ENCODE peak calls at places on chromosomes 13 and 19, in seven cellular contexts. X, F, E, Y, I, G and M are unnamed samples.

GRCh38 chr13:92436927-92437326 is 789.7 kb upstream of the GPC6 start:
- DNase-seq in X (peak; percentile 3), F (no peak), E (no peak), Y (no peak), I (no peak), G (no peak), M (no peak)

GRCh38 chr13:84528408-84529055 is 646.3 kb upstream of the SLITRK1 start:
- DNase-seq in X (no peak), F (no peak), E (no peak), Y (no peak), I (no peak), G (no peak), M (no peak)

GRCh38 chr19:19613456-19613855 is 5.0 kb downstream of the PBX4 start:
- DNase-seq in X (no peak), F (peak; percentile 38), E (peak; percentile 90), Y (no peak), I (peak; percentile 91), G (no peak), M (no peak)

GRCh38 chr19:6754136-6754535 is 13.1 kb downstream of the SH2D3A start:
- DNase-seq in X (no peak), F (no peak), E (no peak), Y (no peak), I (no peak), G (no peak), M (no peak)

GRCh38 chr19:33950141-33950805 is 153.6 kb downstream of the KCTD15 start:
- DNase-seq in X (no peak), F (peak; percentile 9), E (no peak), Y (no peak), I (no peak), G (no peak), M (no peak)

GRCh38 chr13:61383101-61383500 is 32.5 kb downstream of the PCDH20 start:
- DNase-seq in X (no peak), F (no peak), E (no peak), Y (no peak), I (no peak), G (no peak), M (no peak)

GRCh38 chr19:39498262-39499081 is at the start of gene DLL3:
- DNase-seq in X (peak; percentile 41), F (peak; percentile 27), E (no peak), Y (no peak), I (peak; percentile 50), G (no peak), M (peak; percentile 44)

GRCh38 chr13:94674609-94675348 is 37.6 kb downstream of the SOX21 start:
- DNase-seq in X (peak; percentile 79), F (peak; percentile 61), E (no peak), Y (no peak), I (peak; percentile 72), G (peak; percentile 8), M (peak; percentile 78)

GRCh38 chr13:75372923-75373841 is 108.8 kb downstream of the TBC1D4 start:
- DNase-seq in X (no peak), F (peak; percentile 24), E (no peak), Y (no peak), I (no peak), G (no peak), M (no peak)

GRCh38 chr13:45341799-45342584 is 1.0 kb upstream of the TPT1 start:
- DNase-seq in X (no peak), F (peak; percentile 72), E (peak; percentile 50), Y (no peak), I (peak; percentile 28), G (no peak), M (no peak)

GRCh38 chr19:40229484-40229883 is 3.0 kb upstream of the CCNP start:
- DNase-seq in X (peak; percentile 33), F (peak; percentile 5), E (no peak), Y (no peak), I (peak; percentile 41), G (no peak), M (no peak)

GRCh38 chr13:31209819-31210209 is 10.0 kb downstream of the B3GLCT start:
- DNase-seq in X (no peak), F (no peak), E (no peak), Y (no peak), I (no peak), G (no peak), M (no peak)

GRCh38 chr13:31204592-31204991 is 4.8 kb downstream of the B3GLCT start:
- DNase-seq in X (peak; percentile 28), F (peak; percentile 59), E (peak; percentile 51), Y (no peak), I (peak; percentile 68), G (no peak), M (peak; percentile 35)

GRCh38 chr13:31209172-31209818 is 9.5 kb downstream of the B3GLCT start:
- DNase-seq in X (peak; percentile 77), F (no peak), E (no peak), Y (peak; percentile 74), I (no peak), G (no peak), M (peak; percentile 43)

GRCh38 chr13:31207630-31208549 is 8.1 kb downstream of the B3GLCT start:
- DNase-seq in X (no peak), F (peak; percentile 58), E (no peak), Y (no peak), I (no peak), G (no peak), M (peak; percentile 28)

DNA sequence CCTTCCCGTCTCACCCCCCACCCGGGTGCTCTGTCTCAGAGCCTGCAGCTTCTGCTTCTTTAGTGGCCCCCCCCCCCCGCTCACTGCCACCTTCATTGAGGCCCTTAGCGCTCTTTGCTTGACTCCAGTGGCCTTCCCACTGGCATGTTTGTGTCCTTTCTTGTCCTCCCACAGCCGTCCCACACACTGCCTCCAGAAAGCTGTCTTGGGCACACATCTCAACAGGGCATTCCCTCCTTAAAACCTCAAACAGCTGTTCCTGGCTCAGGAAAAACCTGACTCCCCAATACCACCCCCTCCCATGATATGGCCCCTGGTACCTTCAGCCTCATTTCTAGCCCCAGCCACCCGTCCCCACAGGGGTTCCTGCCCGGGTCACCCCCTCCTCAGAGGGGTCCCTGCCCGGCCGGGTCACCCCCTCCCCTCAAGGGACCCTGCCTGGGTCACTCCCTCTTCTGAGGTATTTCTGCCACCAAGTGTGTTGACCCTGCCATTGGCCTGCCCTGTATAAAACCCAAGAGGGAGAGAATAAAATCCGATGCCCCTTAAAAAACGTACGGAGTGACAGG is 8.9 kb downstream of the B3GLCT start:
- DNase-seq in X (no peak), F (no peak), E (no peak), Y (no peak), I (no peak), G (no peak), M (no peak)
- H3K27me3 ChIP-seq in X (no peaks in the 10 kb centered on the region), F (no peaks in the 10 kb centered on the region), E (no peaks in the 10 kb centered on the region), Y (no peaks in the 10 kb centered on the region), I (no peaks in the 10 kb centered on the region), G (no peaks in the 10 kb centered on the region), M (no peaks in the 10 kb centered on the region)

GRCh38 chr19:12884627-12884925 is 2.4 kb downstream of the KLF1 start:
- DNase-seq in X (no peak), F (no peak), E (peak; percentile 28), Y (no peak), I (no peak), G (no peak), M (no peak)
- H3K27me3 ChIP-seq in X (peaks cover 2% of the 10 kb centered on the region), F (peaks cover 13% of the 10 kb centered on the region), E (no peaks in the 10 kb centered on the region), Y (peaks cover 22% of the 10 kb centered on the region), I (peaks cover 9% of the 10 kb centered on the region), G (no peaks in the 10 kb centered on the region), M (peaks cover 34% of the 10 kb centered on the region)

GRCh38 chr19:5335101-5335500 is 5.5 kb downstream of the PTPRS start:
- DNase-seq in X (no peak), F (no peak), E (no peak), Y (no peak), I (no peak), G (no peak), M (no peak)

GRCh38 chr19:5337126-5337525 is 3.5 kb downstream of the PTPRS start:
- DNase-seq in X (no peak), F (no peak), E (no peak), Y (no peak), I (no peak), G (no peak), M (no peak)

GRCh38 chr19:5334366-5334739 is 6.3 kb downstream of the PTPRS start:
- DNase-seq in X (no peak), F (no peak), E (no peak), Y (no peak), I (no peak), G (no peak), M (no peak)

GRCh38 chr19:5336195-5336965 is 4.2 kb downstream of the PTPRS start:
- DNase-seq in X (no peak), F (no peak), E (no peak), Y (no peak), I (no peak), G (no peak), M (no peak)

GRCh38 chr19:5335593-5335992 is 5.0 kb downstream of the PTPRS start:
- DNase-seq in X (no peak), F (no peak), E (no peak), Y (no peak), I (no peak), G (no peak), M (no peak)
- H3K27me3 ChIP-seq in X (no peaks in the 10 kb centered on the region), F (peaks cover 34% of the 10 kb centered on the region), E (no peaks in the 10 kb centered on the region), Y (peaks cover 33% of the 10 kb centered on the region), I (no peaks in the 10 kb centered on the region), G (peaks cover 40% of the 10 kb centered on the region), M (peaks cover 35% of the 10 kb centered on the region)

DNA sequence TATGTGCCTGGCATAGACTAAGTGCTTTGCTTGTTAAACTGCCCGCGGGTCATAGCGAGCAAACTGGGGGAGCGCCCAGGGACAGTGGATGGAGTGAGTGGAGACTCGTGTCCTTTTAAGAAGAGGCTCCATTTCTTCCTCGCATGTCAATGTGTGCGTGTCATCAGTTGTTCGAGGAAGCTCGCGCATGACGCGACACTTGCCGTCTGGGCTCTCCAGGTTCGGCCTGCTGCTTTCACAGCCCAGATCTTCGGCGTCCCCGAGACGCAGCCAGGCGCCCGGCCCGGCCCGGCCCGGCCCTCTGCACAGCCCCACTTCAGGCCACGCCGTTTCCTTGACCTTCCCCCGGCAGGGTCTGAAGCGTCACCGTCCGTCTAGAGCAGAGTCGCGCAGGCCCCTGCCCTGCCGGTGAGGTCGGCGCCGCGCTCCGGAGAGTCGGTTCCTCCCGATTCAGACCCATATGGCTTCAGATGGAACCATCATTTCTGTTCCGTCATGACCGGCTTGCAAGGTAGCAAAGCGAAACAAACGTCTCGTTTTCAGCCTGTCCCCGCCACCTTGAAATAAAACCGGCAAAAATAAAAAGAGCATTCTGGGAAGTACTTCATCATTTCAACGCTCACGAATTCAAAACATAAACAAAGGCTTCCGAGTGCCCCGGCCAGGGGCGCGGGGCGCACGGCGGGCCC is 604 bp upstream of the ARHGEF7 start:
- DNase-seq in X (peak; percentile 56), F (peak; percentile 87), E (no peak), Y (peak; percentile 79), I (no peak), G (no peak), M (peak; percentile 64)
- H3K27me3 ChIP-seq in X (peaks cover 21% of the 10 kb centered on the region), F (peaks cover 32% of the 10 kb centered on the region), E (peaks cover 83% of the 10 kb centered on the region), Y (no peaks in the 10 kb centered on the region), I (peaks cover 90% of the 10 kb centered on the region), G (peaks cover 36% of the 10 kb centered on the region), M (peaks cover 84% of the 10 kb centered on the region)

GRCh38 chr19:53907193-53907581 is 1.9 kb upstream of the CACNG7 start:
- DNase-seq in X (no peak), F (no peak), E (no peak), Y (no peak), I (no peak), G (no peak), M (no peak)
- H3K27me3 ChIP-seq in X (peaks cover 5% of the 10 kb centered on the region), F (peaks cover 68% of the 10 kb centered on the region), E (peaks cover 22% of the 10 kb centered on the region), Y (peaks cover 57% of the 10 kb centered on the region), I (peaks cover 50% of the 10 kb centered on the region), G (peaks cover 35% of the 10 kb centered on the region), M (peaks cover 73% of the 10 kb centered on the region)